ENCODE peak calls at places on chromosomes 4 and X, in eight cellular contexts. G, V, N, J, M, T, A and Z are unnamed samples.

GRCh38 chr4:87679449-87680169 is 29.5 kb downstream of the DMP1 start:
- DNase-seq in G (no peak), M (peak), V (no peak), T (peak), N (peak), J (peak), A (no peak), Z (peak)

GRCh38 chr4:122783301-122784215 is 43.1 kb upstream of the FGF2 start:
- DNase-seq in N (peak), M (peak), A (no peak), T (no peak), G (no peak), J (no peak), V (no peak), Z (peak)

GRCh38 chr4:146916479-146917076 is 29.1 kb downstream of the TTC29 start:
- DNase-seq in V (no peak), G (no peak), T (peak), J (no peak), N (peak), M (peak), A (no peak), Z (peak)

GRCh38 chr4:140867338-140867737 is 111.2 kb upstream of the TBC1D9 start:
- DNase-seq in M (peak), T (no peak), V (no peak), G (no peak), A (no peak), N (no peak), J (no peak), Z (no peak)

GRCh38 chrX:40095588-40096394 is 2.0 kb downstream of the BCOR start:
- DNase-seq in V (no peak), G (peak), M (peak), J (no peak), N (no peak), T (peak), A (no peak), Z (no peak)

GRCh38 chr4:64158648-64159326 is 250.5 kb downstream of the TECRL start:
- DNase-seq in V (peak), T (peak), M (peak), A (no peak), J (no peak), N (peak), G (peak), Z (peak)

GRCh38 chr4:122702939-122703338 is 29.6 kb upstream of the BBS12 start:
- DNase-seq in J (no peak), T (no peak), V (peak), G (no peak), N (no peak), A (no peak), M (no peak), Z (no peak)

GRCh38 chrX:152927858-152928760 is 30.2 kb downstream of the ZNF185 start:
- DNase-seq in T (no peak), A (no peak), V (no peak), G (no peak), N (no peak), J (no peak), M (no peak), Z (no peak)

GRCh38 chr4:77360451-77360850 is 203.4 kb downstream of the CCNG2 start:
- DNase-seq in J (no peak), V (peak), M (peak), A (no peak), N (no peak), T (no peak), G (no peak), Z (no peak)

GRCh38 chrX:96729868-96730643 is 45.4 kb downstream of the DIAPH2 start:
- DNase-seq in A (no peak), G (no peak), J (no peak), T (no peak), V (no peak), N (no peak), M (no peak), Z (no peak)

GRCh38 chrX:48833531-48834138 is 1.8 kb downstream of the PCSK1N start:
- DNase-seq in V (no peak), J (no peak), T (no peak), A (no peak), G (no peak), M (no peak), N (no peak), Z (no peak)

GRCh38 chrX:7586126-7586525 is 256.8 kb upstream of the VCX start:
- DNase-seq in N (peak), G (no peak), A (no peak), T (peak), J (no peak), V (no peak), M (peak), Z (peak)

GRCh38 chrX:46628406-46629371 is 55.1 kb downstream of the CHST7 start:
- DNase-seq in T (peak), V (no peak), G (no peak), A (peak), N (peak), M (no peak), J (no peak), Z (no peak)

GRCh38 chrX:96183843-96184242 is 500.8 kb upstream of the DIAPH2 start:
- DNase-seq in G (no peak), J (no peak), A (no peak), M (no peak), N (no peak), T (no peak), V (no peak), Z (peak)

GRCh38 chr4:123784626-123785025 is 388.0 kb downstream of the SPRY1 start:
- DNase-seq in J (no peak), T (no peak), M (no peak), G (no peak), A (no peak), N (no peak), V (no peak), Z (no peak)

GRCh38 chr4:123786159-123786915 is 389.7 kb downstream of the SPRY1 start:
- DNase-seq in N (no peak), V (no peak), T (no peak), J (no peak), M (no peak), G (no peak), A (no peak), Z (no peak)

GRCh38 chr4:123783936-123784335 is 387.3 kb downstream of the SPRY1 start:
- DNase-seq in A (no peak), V (no peak), M (no peak), T (no peak), J (no peak), G (no peak), N (peak), Z (no peak)

GRCh38 chr4:123786955-123787354 is 390.4 kb downstream of the SPRY1 start:
- DNase-seq in J (no peak), M (peak), G (no peak), T (no peak), A (peak), V (peak), N (peak), Z (no peak)

DNA sequence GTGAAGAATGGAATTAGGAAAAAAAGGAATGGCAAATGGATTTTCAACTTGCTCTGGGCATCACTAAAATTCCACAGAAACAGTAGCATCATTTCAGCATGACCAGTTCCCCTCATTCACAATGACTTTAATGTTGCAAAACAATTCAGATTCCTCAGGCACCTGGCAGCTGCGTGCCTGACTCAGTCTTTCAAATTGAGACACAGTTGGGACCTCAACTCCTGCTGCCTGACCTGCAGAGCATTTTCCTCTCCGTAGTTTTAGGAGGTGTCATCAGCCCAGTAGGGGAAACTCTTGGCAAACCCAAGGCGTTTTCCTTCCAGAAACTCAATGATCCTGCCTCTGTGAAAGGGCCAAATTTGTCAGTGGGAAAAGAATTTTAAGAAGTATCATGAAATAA is 388.9 kb downstream of the SPRY1 start:
- DNase-seq in A (peak), M (peak), V (peak), T (no peak), G (no peak), N (peak), J (no peak), Z (no peak)
- H3K27ac ChIP-seq in A (peak), M (peak), V (peak), T (no peak), G (no peak), N (peak), J (no peak), Z (no peak)

GRCh38 chr4:83679692-83680091 is 143.8 kb downstream of the GPAT3 start:
- DNase-seq in G (no peak), M (no peak), T (no peak), V (no peak), J (no peak), N (no peak), A (no peak), Z (no peak)

GRCh38 chr4:83677656-83678055 is 141.7 kb downstream of the GPAT3 start:
- DNase-seq in T (no peak), J (no peak), G (no peak), A (no peak), M (no peak), V (no peak), N (peak), Z (no peak)
- H3K4me3 ChIP-seq in T (no peak), J (no peak), G (no peak), A (no peak), M (no peak), V (no peak), N (no peak), Z (no peak)

GRCh38 chrX:13078739-13079444 is 34.5 kb upstream of the FAM9C start:
- DNase-seq in V (peak), N (peak), A (no peak), M (peak), T (no peak), G (peak), J (no peak), Z (no peak)
- H3K27ac ChIP-seq in V (peak), N (peak), A (peak), M (peak), T (peak), G (peak), J (peak), Z (no peak)

DNA sequence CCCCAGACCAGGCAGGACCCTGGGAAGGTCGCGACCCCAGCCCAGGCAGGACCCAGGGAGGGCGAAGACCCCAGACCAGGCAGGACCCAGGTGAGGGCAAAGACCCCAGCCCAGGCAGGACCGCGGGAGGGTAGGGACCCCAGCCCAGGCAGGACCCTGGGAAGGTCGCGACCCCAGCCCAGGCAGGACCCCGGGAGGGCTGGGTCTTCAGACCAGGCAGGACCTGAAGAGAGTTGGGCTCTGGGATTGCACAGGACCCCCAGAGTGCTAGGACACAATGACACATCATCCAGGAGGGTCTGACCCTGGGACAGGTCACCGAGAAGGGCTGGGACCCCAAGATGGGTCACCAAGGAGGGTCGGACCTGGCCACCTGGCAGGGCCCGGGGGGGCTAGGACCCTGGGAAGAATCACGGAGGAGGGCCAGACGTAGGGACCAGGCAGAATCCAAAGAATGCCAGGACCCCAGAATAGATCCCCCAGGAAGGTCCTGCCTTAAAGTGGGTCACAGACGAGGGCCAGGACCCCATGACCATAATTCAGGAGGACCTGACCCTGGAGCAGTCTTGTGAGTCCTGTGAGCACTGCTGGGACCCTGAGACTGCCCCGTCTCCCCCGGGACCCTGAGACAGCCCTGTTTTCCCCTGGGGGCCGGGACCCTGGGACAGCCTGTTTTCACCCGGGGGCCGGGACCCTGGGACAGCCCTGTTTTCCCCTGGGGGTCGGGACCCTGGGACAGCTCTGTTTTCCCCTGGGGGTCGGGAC is 1.4 kb downstream of the PCGF3 start:
- DNase-seq in A (no peak), N (no peak), T (no peak), J (no peak), G (no peak), V (no peak), M (no peak), Z (no peak)
- H3K4me3 ChIP-seq in A (peak), N (peak), T (peak), J (no peak), G (peak), V (peak), M (peak), Z (peak)

DNA sequence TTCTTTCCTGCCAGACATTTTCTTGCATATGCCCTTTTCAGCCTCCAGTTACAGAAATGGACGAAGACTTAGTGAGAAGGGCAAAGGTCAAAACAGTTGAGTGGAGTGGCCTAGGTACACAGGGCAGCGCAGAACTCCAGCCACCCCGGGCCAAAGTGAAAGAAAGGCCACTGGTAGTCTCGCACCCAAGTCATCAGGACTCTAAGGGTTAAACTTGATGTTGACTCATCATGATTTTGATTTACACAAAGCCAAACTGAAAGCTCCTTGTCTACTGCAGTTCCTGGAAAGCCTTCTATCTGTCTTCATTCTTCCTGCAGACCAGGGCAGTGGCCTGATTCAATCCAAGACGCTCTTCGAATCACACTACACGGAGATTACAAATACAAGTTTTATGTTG is 2.6 kb upstream of the IL13RA1 start:
- DNase-seq in T (no peak), J (no peak), G (no peak), M (no peak), N (no peak), A (no peak), V (no peak), Z (no peak)
- H3K27ac ChIP-seq in T (no peak), J (no peak), G (no peak), M (no peak), N (no peak), A (no peak), V (peak), Z (no peak)

DNA sequence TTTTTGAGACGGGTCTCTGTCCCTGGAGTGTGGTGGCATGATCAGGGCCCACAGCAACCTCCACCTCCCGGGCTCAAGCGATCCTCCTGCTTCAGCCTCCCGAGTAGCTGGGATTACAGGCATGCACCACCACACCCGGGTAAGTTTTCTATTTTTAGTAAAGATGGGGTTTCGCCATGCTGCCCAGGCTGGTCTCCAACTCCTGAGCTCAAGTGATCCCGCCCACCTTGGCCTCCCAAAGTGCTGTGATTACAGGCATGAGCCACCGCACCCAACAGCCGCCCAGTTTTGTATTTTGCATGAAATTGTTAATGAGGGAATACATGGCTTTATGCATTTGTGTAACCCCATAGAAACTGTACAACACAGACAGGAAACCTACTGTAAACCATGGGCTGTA is 2.8 kb upstream of the ARHGAP4 start:
- DNase-seq in N (no peak), G (no peak), M (no peak), A (no peak), T (no peak), J (no peak), V (no peak), Z (peak)
- H3K4me3 ChIP-seq in N (no peak), G (no peak), M (peak), A (peak), T (peak), J (no peak), V (no peak), Z (peak)